ENCODE peak calls at places on chromosomes 11 and 22, in six cellular contexts. B is GM23338, L is sigmoid colon, H is K562, A is breast epithelium, T is transverse colon. K is an unnamed sample.

GRCh38 chr11:64868904-64869570 is 9.4 kb downstream of the EHD1 start:
- DNase-seq in B (no peak), L (no peak), H (no peak), A (no peak), T (no peak), K (no peak)

GRCh38 chr22:19868773-19869471 is 14.2 kb upstream of the GNB1L start:
- DNase-seq in B (no peak), L (peak; percentile 58), H (no peak), A (no peak), T (peak; percentile 66), K (no peak)

GRCh38 chr11:102850973-102851745 is 7.8 kb upstream of the MMP3 start:
- DNase-seq in B (no peak), L (no peak), H (no peak), A (no peak), T (peak; percentile 15), K (no peak)

GRCh38 chr11:116366980-116367640 is 405.7 kb downstream of the BUD13 start:
- DNase-seq in B (peak; percentile 75), L (no peak), H (no peak), A (no peak), T (no peak), K (no peak)

GRCh38 chr22:23001463-23001862 is 68.9 kb upstream of the GNAZ start:
- DNase-seq in B (no peak), L (no peak), H (no peak), A (no peak), T (no peak), K (no peak)

GRCh38 chr11:111675891-111676290 is 73.6 kb downstream of the SIK2 start:
- DNase-seq in B (no peak), L (no peak), H (no peak), A (no peak), T (no peak), K (no peak)

GRCh38 chr11:2768471-2769408 is 68.9 kb upstream of the KCNQ1OT1 start:
- DNase-seq in B (no peak), L (peak; percentile 61), H (peak; percentile 54), A (peak; percentile 7), T (no peak), K (peak; percentile 17)

GRCh38 chr11:2898366-2899079 is 12.9 kb upstream of the CDKN1C start:
- DNase-seq in B (no peak), L (peak; percentile 83), H (no peak), A (no peak), T (peak; percentile 63), K (peak; percentile 57)

GRCh38 chr22:29245626-29246385 is 22.0 kb downstream of the RHBDD3 start:
- DNase-seq in B (peak; percentile 73), L (peak; percentile 88), H (peak; percentile 64), A (peak; percentile 51), T (peak; percentile 75), K (peak; percentile 81)

GRCh38 chr22:47139790-47140119 is 377.3 kb downstream of the TBC1D22A start:
- DNase-seq in B (no peak), L (no peak), H (no peak), A (no peak), T (no peak), K (no peak)

GRCh38 chr11:69841170-69841858 is 22.1 kb upstream of the FGF3 start:
- DNase-seq in B (no peak), L (no peak), H (no peak), A (no peak), T (no peak), K (no peak)

GRCh38 chr11:59154585-59154984 is 11.9 kb downstream of the FAM111A start:
- DNase-seq in B (no peak), L (no peak), H (no peak), A (no peak), T (no peak), K (no peak)

GRCh38 chr22:49052023-49052538 is 775.6 kb downstream of the BRD1 start:
- DNase-seq in B (no peak), L (no peak), H (peak; percentile 24), A (no peak), T (no peak), K (no peak)

GRCh38 chr11:76005746-76006145 is 190.7 kb downstream of the UVRAG start:
- DNase-seq in B (no peak), L (no peak), H (no peak), A (no peak), T (no peak), K (no peak)

DNA sequence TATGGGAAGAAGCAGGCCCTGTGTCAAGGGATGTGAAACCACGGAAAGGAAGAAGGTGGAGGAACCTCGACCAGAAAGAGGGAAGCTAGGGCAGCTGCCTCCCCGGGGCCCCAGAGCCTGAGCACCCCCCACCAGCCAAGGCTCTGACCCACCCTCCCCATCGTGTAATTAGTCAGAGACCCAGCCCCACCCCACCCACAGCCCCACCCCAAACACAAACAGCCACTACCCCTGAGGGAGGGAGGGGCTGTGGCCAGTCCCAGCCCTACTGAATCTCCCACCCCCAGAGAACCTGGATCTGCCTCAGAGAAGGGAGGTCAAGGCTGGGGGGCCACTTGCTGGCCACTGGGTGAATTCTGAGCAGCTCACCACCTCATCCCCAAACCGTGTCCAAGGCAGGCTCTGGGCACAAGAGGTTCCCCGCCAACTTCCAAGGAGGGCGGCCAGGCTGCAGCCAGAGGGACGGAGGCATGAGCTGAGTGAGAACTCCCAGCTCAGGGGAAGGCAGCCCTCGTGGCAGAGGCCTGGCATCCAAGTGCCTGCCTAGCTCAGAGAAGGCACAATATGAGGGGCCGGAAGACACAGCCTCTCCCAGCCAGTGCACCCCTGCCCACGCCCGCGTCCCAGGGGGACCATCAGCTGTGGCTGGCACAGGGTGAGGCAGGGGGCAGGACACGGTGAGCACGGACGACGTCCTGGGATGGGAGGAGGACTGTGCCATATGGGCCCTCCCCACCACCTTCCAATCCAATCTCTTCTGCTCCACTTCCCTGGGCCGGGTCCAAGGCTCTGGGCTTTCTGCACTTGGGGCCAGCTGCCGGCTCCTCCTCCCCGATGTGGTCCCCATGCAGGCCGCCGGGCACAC is 2.7 kb downstream of the PLXNB2 start:
- DNase-seq in B (no peak), L (peak; percentile 80), H (peak; percentile 64), A (peak; percentile 20), T (peak; percentile 56), K (peak; percentile 88)
- TF ChIP-seq POLR2AphosphoS5 in B (no peak), L (no peak), H (no peak), A (no peak), T (no peak), K (no peak)

GRCh38 chr22:46121079-46121478 is 29.2 kb upstream of the PPARA start:
- DNase-seq in B (no peak), L (no peak), H (no peak), A (no peak), T (no peak), K (no peak)

GRCh38 chr22:46121523-46122287 is 28.6 kb upstream of the PPARA start:
- DNase-seq in B (no peak), L (no peak), H (no peak), A (no peak), T (no peak), K (no peak)

GRCh38 chr22:46119729-46120419 is 30.5 kb upstream of the PPARA start:
- DNase-seq in B (peak; percentile 45), L (peak; percentile 85), H (peak; percentile 51), A (no peak), T (no peak), K (no peak)

GRCh38 chr22:46119093-46119728 is 31.1 kb upstream of the PPARA start:
- DNase-seq in B (no peak), L (no peak), H (no peak), A (no peak), T (no peak), K (no peak)

DNA sequence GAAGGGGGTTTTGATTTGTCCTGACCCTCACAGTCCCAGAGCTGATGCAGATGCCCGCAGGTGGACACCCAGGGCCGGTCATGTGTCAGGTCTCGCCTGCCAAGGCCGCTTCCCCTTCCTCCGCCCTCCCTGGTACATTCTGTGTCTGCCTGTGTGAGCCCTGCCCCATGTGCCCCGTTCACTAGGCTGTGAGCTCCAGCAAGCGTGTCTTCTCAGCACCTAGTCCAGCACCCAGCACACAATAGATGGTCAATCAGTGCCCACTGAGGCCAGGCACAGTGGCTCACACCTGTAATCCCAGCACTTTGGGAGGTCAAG is 29.9 kb upstream of the PPARA start:
- DNase-seq in B (no peak), L (no peak), H (no peak), A (no peak), T (no peak), K (no peak)
- TF ChIP-seq POLR2AphosphoS5 in B (no peak), L (no peak), H (no peak), A (no peak), T (no peak), K (no peak)

DNA sequence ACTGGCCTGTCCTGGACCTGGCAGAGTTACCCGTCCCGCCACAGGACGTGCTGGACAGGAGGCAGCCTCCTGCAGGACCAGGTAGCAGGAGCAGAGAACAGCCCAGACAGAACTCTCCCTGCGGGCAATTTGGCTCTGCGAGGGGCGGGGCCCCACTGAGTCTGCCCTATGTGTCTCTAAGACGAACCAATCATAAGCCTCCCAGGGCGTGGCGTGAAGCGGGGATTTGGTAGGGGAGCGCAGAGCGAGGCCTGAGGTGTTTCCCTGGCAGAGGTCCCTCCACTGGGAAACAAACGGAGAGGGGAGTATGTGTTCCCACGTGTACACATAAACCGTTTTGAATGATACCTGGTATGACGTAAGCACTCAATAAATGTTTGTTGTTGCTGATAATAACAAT is 7.4 kb downstream of the CD82 start:
- DNase-seq in B (peak; percentile 79), L (no peak), H (no peak), A (no peak), T (no peak), K (peak; percentile 83)
- TF ChIP-seq POLR2AphosphoS5 in B (no peak), L (no peak), H (no peak), A (no peak), T (no peak), K (peak; percentile 31)

GRCh38 chr11:12889243-12889642 is 119.9 kb upstream of the RASSF10 start:
- DNase-seq in B (no peak), L (peak; percentile 82), H (no peak), A (peak; percentile 45), T (no peak), K (no peak)

GRCh38 chr11:12890476-12890875 is 118.6 kb upstream of the RASSF10 start:
- DNase-seq in B (no peak), L (no peak), H (no peak), A (no peak), T (no peak), K (no peak)

GRCh38 chr11:12897867-12898266 is 111.2 kb upstream of the RASSF10 start:
- DNase-seq in B (no peak), L (no peak), H (no peak), A (no peak), T (peak; percentile 34), K (no peak)

GRCh38 chr11:12897390-12897789 is 111.7 kb upstream of the RASSF10 start:
- DNase-seq in B (no peak), L (no peak), H (no peak), A (peak; percentile 48), T (no peak), K (no peak)

DNA sequence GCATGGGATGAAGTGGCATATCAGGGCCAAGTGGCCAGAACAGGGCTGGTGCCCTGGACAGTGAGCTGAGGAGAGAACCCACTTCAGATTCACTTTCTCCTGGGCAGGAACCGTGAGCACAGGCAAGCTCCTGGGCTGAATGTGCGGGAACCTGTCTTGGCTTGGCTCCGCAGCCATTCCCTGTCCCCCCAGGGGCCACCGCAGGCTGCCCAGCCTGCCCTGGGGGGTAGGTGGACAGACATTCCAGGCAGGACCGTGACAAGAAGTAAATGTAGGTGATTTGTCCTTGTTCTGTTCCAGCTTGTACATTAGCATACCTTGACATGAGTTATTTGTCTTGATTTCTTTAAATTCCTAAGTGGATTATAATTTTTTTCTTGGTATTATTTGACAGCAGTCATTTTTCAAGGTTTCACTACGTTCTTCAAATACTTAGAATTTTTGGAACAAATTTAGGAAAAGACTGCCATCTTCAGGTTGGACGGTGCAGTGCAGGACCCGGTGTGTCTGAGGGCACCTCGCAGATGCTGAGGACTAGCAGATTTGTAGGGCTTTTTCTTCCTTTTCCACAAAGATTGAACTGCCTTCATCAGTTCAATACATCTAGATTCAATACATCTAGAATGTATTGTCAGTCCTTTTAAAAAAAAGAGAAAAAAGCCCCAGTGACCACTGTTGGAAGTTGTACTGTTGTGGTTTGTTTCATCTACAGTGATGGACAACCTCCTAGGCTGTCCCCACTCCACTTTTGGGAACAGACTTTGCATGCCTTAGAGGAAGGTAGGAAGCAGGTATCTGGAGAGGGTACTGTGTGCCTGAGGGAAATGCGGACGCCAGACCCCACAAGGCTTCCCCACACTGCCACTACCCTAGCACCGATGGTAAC is 115.1 kb upstream of the RASSF10 start:
- DNase-seq in B (peak; percentile 85), L (peak; percentile 82), H (peak; percentile 63), A (peak; percentile 55), T (peak; percentile 74), K (peak; percentile 69)
- TF ChIP-seq POLR2AphosphoS5 in B (no peak), L (peak; percentile 28), H (no peak), A (peak; percentile 11), T (peak; percentile 13), K (no peak)

K was measured in stomach.